ENCODE peak calls at places on chromosomes 2 and 18, in ten cellular contexts. One of them, this sample, is unnamed.

GRCh38 chr2:43050866-43051265 is 175.5 kb downstream of the ZFP36L2 start:
- DNase-seq in HEK293T: no peak
- DNase-seq in T-helper 1 cell: no peak
- DNase-seq in choroid plexus epithelial cell: no peak
- DNase-seq in cardiac fibroblast: peak; percentile 24
- DNase-seq in HT1080: no peak
- DNase-seq in AG09309: no peak
- DNase-seq in cerebellar cortex: no peak
- DNase-seq in NT2/D1: no peak
- DNase-seq in NCI-H524: no peak
- DNase-seq in this sample: no peak

GRCh38 chr2:85998071-85998991 is 107.4 kb downstream of the POLR1A start:
- DNase-seq in HEK293T: no peak
- DNase-seq in T-helper 1 cell: no peak
- DNase-seq in choroid plexus epithelial cell: peak; percentile 85
- DNase-seq in cardiac fibroblast: peak; percentile 83
- DNase-seq in HT1080: no peak
- DNase-seq in AG09309: no peak
- DNase-seq in cerebellar cortex: peak; percentile 92
- DNase-seq in NT2/D1: peak; percentile 3
- DNase-seq in NCI-H524: no peak
- DNase-seq in this sample: no peak

GRCh38 chr2:46769809-46770208 is 145.8 kb downstream of the MCFD2 start:
- DNase-seq in HEK293T: no peak
- DNase-seq in T-helper 1 cell: no peak
- DNase-seq in choroid plexus epithelial cell: no peak
- DNase-seq in cardiac fibroblast: no peak
- DNase-seq in HT1080: no peak
- DNase-seq in AG09309: no peak
- DNase-seq in cerebellar cortex: no peak
- DNase-seq in NT2/D1: no peak
- DNase-seq in NCI-H524: no peak
- DNase-seq in this sample: no peak

GRCh38 chr2:41381701-41382100 is 666.1 kb upstream of the PKDCC start:
- DNase-seq in HEK293T: no peak
- DNase-seq in T-helper 1 cell: no peak
- DNase-seq in choroid plexus epithelial cell: no peak
- DNase-seq in cardiac fibroblast: no peak
- DNase-seq in HT1080: no peak
- DNase-seq in AG09309: no peak
- DNase-seq in cerebellar cortex: no peak
- DNase-seq in NT2/D1: no peak
- DNase-seq in NCI-H524: no peak
- DNase-seq in this sample: no peak

GRCh38 chr18:10252952-10253680 is 201.3 kb upstream of the APCDD1 start:
- DNase-seq in HEK293T: no peak
- DNase-seq in T-helper 1 cell: no peak
- DNase-seq in choroid plexus epithelial cell: no peak
- DNase-seq in cardiac fibroblast: no peak
- DNase-seq in HT1080: no peak
- DNase-seq in AG09309: no peak
- DNase-seq in cerebellar cortex: no peak
- DNase-seq in NT2/D1: no peak
- DNase-seq in NCI-H524: no peak
- DNase-seq in this sample: no peak

GRCh38 chr18:76388261-76388660 is 106.8 kb downstream of the ZNF516 start:
- DNase-seq in HEK293T: no peak
- DNase-seq in T-helper 1 cell: no peak
- DNase-seq in choroid plexus epithelial cell: no peak
- DNase-seq in cardiac fibroblast: no peak
- DNase-seq in HT1080: no peak
- DNase-seq in AG09309: no peak
- DNase-seq in cerebellar cortex: no peak
- DNase-seq in NT2/D1: no peak
- DNase-seq in NCI-H524: no peak
- DNase-seq in this sample: no peak

GRCh38 chr2:160389875-160390274 is 103.7 kb downstream of the RBMS1 start:
- DNase-seq in HEK293T: peak; percentile 22
- DNase-seq in T-helper 1 cell: no peak
- DNase-seq in choroid plexus epithelial cell: peak; percentile 81
- DNase-seq in cardiac fibroblast: peak; percentile 77
- DNase-seq in HT1080: no peak
- DNase-seq in AG09309: peak; percentile 70
- DNase-seq in cerebellar cortex: no peak
- DNase-seq in NT2/D1: no peak
- DNase-seq in NCI-H524: no peak
- DNase-seq in this sample: no peak

GRCh38 chr2:241018051-241018891 is 19.9 kb downstream of the SNED1 start:
- DNase-seq in HEK293T: no peak
- DNase-seq in T-helper 1 cell: no peak
- DNase-seq in choroid plexus epithelial cell: no peak
- DNase-seq in cardiac fibroblast: no peak
- DNase-seq in HT1080: no peak
- DNase-seq in AG09309: no peak
- DNase-seq in cerebellar cortex: no peak
- DNase-seq in NT2/D1: no peak
- DNase-seq in NCI-H524: no peak
- DNase-seq in this sample: no peak

GRCh38 chr2:220320326-220320725 is 692.9 kb downstream of the SLC4A3 start:
- DNase-seq in HEK293T: no peak
- DNase-seq in T-helper 1 cell: no peak
- DNase-seq in choroid plexus epithelial cell: peak; percentile 84
- DNase-seq in cardiac fibroblast: peak; percentile 27
- DNase-seq in HT1080: no peak
- DNase-seq in AG09309: no peak
- DNase-seq in cerebellar cortex: no peak
- DNase-seq in NT2/D1: no peak
- DNase-seq in NCI-H524: no peak
- DNase-seq in this sample: no peak

GRCh38 chr18:8996771-8997432 is 105.6 kb upstream of the NDUFV2 start:
- DNase-seq in HEK293T: no peak
- DNase-seq in T-helper 1 cell: no peak
- DNase-seq in choroid plexus epithelial cell: peak; percentile 32
- DNase-seq in cardiac fibroblast: peak; percentile 73
- DNase-seq in HT1080: no peak
- DNase-seq in AG09309: no peak
- DNase-seq in cerebellar cortex: no peak
- DNase-seq in NT2/D1: no peak
- DNase-seq in NCI-H524: no peak
- DNase-seq in this sample: no peak

GRCh38 chr2:24721470-24721869 is 71.7 kb downstream of the PTRHD1 start:
- DNase-seq in HEK293T: no peak
- DNase-seq in T-helper 1 cell: no peak
- DNase-seq in choroid plexus epithelial cell: peak; percentile 88
- DNase-seq in cardiac fibroblast: peak; percentile 92
- DNase-seq in HT1080: peak; percentile 41
- DNase-seq in AG09309: peak; percentile 43
- DNase-seq in cerebellar cortex: peak; percentile 77
- DNase-seq in NT2/D1: no peak
- DNase-seq in NCI-H524: peak; percentile 83
- DNase-seq in this sample: no peak

GRCh38 chr18:48917579-48918101 is 33.1 kb downstream of the SMAD7 start:
- DNase-seq in HEK293T: no peak
- DNase-seq in T-helper 1 cell: no peak
- DNase-seq in choroid plexus epithelial cell: no peak
- DNase-seq in cardiac fibroblast: no peak
- DNase-seq in HT1080: peak; percentile 69
- DNase-seq in AG09309: no peak
- DNase-seq in cerebellar cortex: no peak
- DNase-seq in NT2/D1: no peak
- DNase-seq in NCI-H524: no peak
- DNase-seq in this sample: no peak

GRCh38 chr2:88190808-88191721 is 20.9 kb downstream of the THNSL2 start:
- DNase-seq in HEK293T: peak; percentile 71
- DNase-seq in T-helper 1 cell: no peak
- DNase-seq in choroid plexus epithelial cell: peak; percentile 45
- DNase-seq in cardiac fibroblast: peak; percentile 39
- DNase-seq in HT1080: no peak
- DNase-seq in AG09309: no peak
- DNase-seq in cerebellar cortex: peak; percentile 18
- DNase-seq in NT2/D1: peak; percentile 72
- DNase-seq in NCI-H524: peak; percentile 28
- DNase-seq in this sample: peak; percentile 44

GRCh38 chr2:20115902-20116301 is 64.5 kb upstream of the LAPTM4A start:
- DNase-seq in HEK293T: no peak
- DNase-seq in T-helper 1 cell: no peak
- DNase-seq in choroid plexus epithelial cell: no peak
- DNase-seq in cardiac fibroblast: no peak
- DNase-seq in HT1080: no peak
- DNase-seq in AG09309: no peak
- DNase-seq in cerebellar cortex: no peak
- DNase-seq in NT2/D1: no peak
- DNase-seq in NCI-H524: no peak
- DNase-seq in this sample: no peak

GRCh38 chr2:95060446-95061118 is 35.1 kb downstream of the MAL start:
- DNase-seq in HEK293T: no peak
- DNase-seq in T-helper 1 cell: no peak
- DNase-seq in choroid plexus epithelial cell: no peak
- DNase-seq in cardiac fibroblast: no peak
- DNase-seq in HT1080: no peak
- DNase-seq in AG09309: no peak
- DNase-seq in cerebellar cortex: no peak
- DNase-seq in NT2/D1: no peak
- DNase-seq in NCI-H524: no peak
- DNase-seq in this sample: no peak

GRCh38 chr18:76562286-76562840 is 67.3 kb upstream of the ZNF516 start:
- DNase-seq in HEK293T: no peak
- DNase-seq in T-helper 1 cell: no peak
- DNase-seq in choroid plexus epithelial cell: no peak
- DNase-seq in cardiac fibroblast: no peak
- DNase-seq in HT1080: no peak
- DNase-seq in AG09309: no peak
- DNase-seq in cerebellar cortex: no peak
- DNase-seq in NT2/D1: no peak
- DNase-seq in NCI-H524: no peak
- DNase-seq in this sample: no peak

GRCh38 chr2:145006957-145007672 is 487.2 kb upstream of the ZEB2 start:
- DNase-seq in HEK293T: no peak
- DNase-seq in T-helper 1 cell: no peak
- DNase-seq in choroid plexus epithelial cell: peak; percentile 87
- DNase-seq in cardiac fibroblast: peak; percentile 92
- DNase-seq in HT1080: peak; percentile 98
- DNase-seq in AG09309: peak; percentile 98
- DNase-seq in cerebellar cortex: no peak
- DNase-seq in NT2/D1: no peak
- DNase-seq in NCI-H524: no peak
- DNase-seq in this sample: no peak

GRCh38 chr2:29766191-29766590 is 155.2 kb downstream of the ALK start:
- DNase-seq in HEK293T: no peak
- DNase-seq in T-helper 1 cell: no peak
- DNase-seq in choroid plexus epithelial cell: no peak
- DNase-seq in cardiac fibroblast: no peak
- DNase-seq in HT1080: peak; percentile 66
- DNase-seq in AG09309: no peak
- DNase-seq in cerebellar cortex: no peak
- DNase-seq in NT2/D1: no peak
- DNase-seq in NCI-H524: no peak
- DNase-seq in this sample: no peak

GRCh38 chr18:36298113-36298701 is 694 bp downstream of the FHOD3 start:
- DNase-seq in HEK293T: peak; percentile 73
- DNase-seq in T-helper 1 cell: no peak
- DNase-seq in choroid plexus epithelial cell: no peak
- DNase-seq in cardiac fibroblast: no peak
- DNase-seq in HT1080: no peak
- DNase-seq in AG09309: no peak
- DNase-seq in cerebellar cortex: no peak
- DNase-seq in NT2/D1: no peak
- DNase-seq in NCI-H524: peak; percentile 56
- DNase-seq in this sample: peak; percentile 39

GRCh38 chr2:64017811-64018714 is 1.2 kb downstream of the VPS54 start:
- DNase-seq in HEK293T: peak; percentile 14
- DNase-seq in T-helper 1 cell: no peak
- DNase-seq in choroid plexus epithelial cell: peak; percentile 41
- DNase-seq in cardiac fibroblast: peak; percentile 49
- DNase-seq in HT1080: peak; percentile 32
- DNase-seq in AG09309: no peak
- DNase-seq in cerebellar cortex: peak; percentile 48
- DNase-seq in NT2/D1: no peak
- DNase-seq in NCI-H524: peak; percentile 23
- DNase-seq in this sample: no peak

GRCh38 chr2:71555798-71556454 is 102.6 kb downstream of the DYSF start:
- DNase-seq in HEK293T: no peak
- DNase-seq in T-helper 1 cell: no peak
- DNase-seq in choroid plexus epithelial cell: no peak
- DNase-seq in cardiac fibroblast: no peak
- DNase-seq in HT1080: no peak
- DNase-seq in AG09309: no peak
- DNase-seq in cerebellar cortex: no peak
- DNase-seq in NT2/D1: no peak
- DNase-seq in NCI-H524: no peak
- DNase-seq in this sample: peak; percentile 23

GRCh38 chr2:119546446-119546765 is 2.2 kb downstream of the CFAP221 start:
- DNase-seq in HEK293T: no peak
- DNase-seq in T-helper 1 cell: no peak
- DNase-seq in choroid plexus epithelial cell: no peak
- DNase-seq in cardiac fibroblast: no peak
- DNase-seq in HT1080: no peak
- DNase-seq in AG09309: no peak
- DNase-seq in cerebellar cortex: no peak
- DNase-seq in NT2/D1: no peak
- DNase-seq in NCI-H524: no peak
- DNase-seq in this sample: no peak

GRCh38 chr2:8515864-8516533 is 165.9 kb upstream of the ID2 start:
- DNase-seq in HEK293T: no peak
- DNase-seq in T-helper 1 cell: no peak
- DNase-seq in choroid plexus epithelial cell: no peak
- DNase-seq in cardiac fibroblast: no peak
- DNase-seq in HT1080: no peak
- DNase-seq in AG09309: no peak
- DNase-seq in cerebellar cortex: no peak
- DNase-seq in NT2/D1: no peak
- DNase-seq in NCI-H524: no peak
- DNase-seq in this sample: no peak

GRCh38 chr18:78562446-78563020 is 417.1 kb upstream of the SALL3 start:
- DNase-seq in HEK293T: no peak
- DNase-seq in T-helper 1 cell: no peak
- DNase-seq in choroid plexus epithelial cell: no peak
- DNase-seq in cardiac fibroblast: no peak
- DNase-seq in HT1080: no peak
- DNase-seq in AG09309: no peak
- DNase-seq in cerebellar cortex: no peak
- DNase-seq in NT2/D1: no peak
- DNase-seq in NCI-H524: no peak
- DNase-seq in this sample: no peak

GRCh38 chr2:39568116-39568515 is 97.6 kb upstream of the TMEM178A start:
- DNase-seq in HEK293T: no peak
- DNase-seq in T-helper 1 cell: no peak
- DNase-seq in choroid plexus epithelial cell: no peak
- DNase-seq in cardiac fibroblast: no peak
- DNase-seq in HT1080: no peak
- DNase-seq in AG09309: no peak
- DNase-seq in cerebellar cortex: no peak
- DNase-seq in NT2/D1: no peak
- DNase-seq in NCI-H524: no peak
- DNase-seq in this sample: no peak

This sample was measured in progenitor cell of endocrine pancreas.